ENCODE peak calls at places on chromosome 7, in ten cellular contexts. D, L, V, U, A, B, Z, X, H and W are unnamed samples.

GRCh38 chr7:15555385-15555859 is 6.4 kb downstream of the AGMO start:
- DNase-seq in B (no peak), U (peak), H (no peak), X (peak), L (no peak), V (no peak), Z (no peak), D (no peak), A (no peak), W (no peak)

GRCh38 chr7:1607001-1607400 is 37.2 kb upstream of the PSMG3 start:
- DNase-seq in B (no peak), V (no peak), L (no peak), A (no peak), X (no peak), Z (no peak), U (no peak), D (no peak), H (no peak), W (no peak)

GRCh38 chr7:11847336-11847735 is 15.3 kb upstream of the THSD7A start:
- DNase-seq in A (no peak), D (no peak), H (no peak), V (no peak), L (no peak), B (no peak), Z (no peak), X (no peak), U (no peak), W (no peak)

GRCh38 chr7:130272456-130273080 is 5.9 kb downstream of the CPA2 start:
- DNase-seq in D (no peak), X (peak), U (no peak), V (no peak), L (no peak), B (no peak), A (no peak), H (no peak), Z (no peak), W (no peak)

GRCh38 chr7:92044940-92045339 is 89.3 kb downstream of the CYP51A1 start:
- DNase-seq in L (no peak), X (no peak), A (no peak), U (no peak), D (no peak), B (no peak), V (no peak), H (no peak), Z (no peak), W (no peak)

GRCh38 chr7:150402671-150403321 is 23.7 kb downstream of the ZNF775 start:
- DNase-seq in H (no peak), U (no peak), V (no peak), L (no peak), D (no peak), X (no peak), A (no peak), Z (no peak), B (no peak), W (peak)

GRCh38 chr7:33674804-33675411 is 230.4 kb upstream of the BMPER start:
- DNase-seq in V (no peak), U (no peak), L (no peak), Z (no peak), A (no peak), B (no peak), H (no peak), X (no peak), D (no peak), W (no peak)

GRCh38 chr7:45191361-45191760 is 33.8 kb downstream of the RAMP3 start:
- DNase-seq in H (no peak), U (no peak), B (no peak), L (no peak), X (no peak), V (no peak), Z (no peak), D (no peak), A (no peak), W (no peak)

GRCh38 chr7:128887169-128888038 is 23.1 kb downstream of the KCP start:
- DNase-seq in U (no peak), V (no peak), A (no peak), Z (no peak), L (no peak), X (no peak), H (no peak), B (no peak), D (no peak), W (peak)

GRCh38 chr7:135919071-135919841 is 57.9 kb downstream of the MTPN start:
- DNase-seq in B (no peak), U (no peak), A (no peak), H (no peak), D (no peak), Z (no peak), X (no peak), L (no peak), V (no peak), W (no peak)

GRCh38 chr7:50696810-50697582 is 85.7 kb downstream of the GRB10 start:
- DNase-seq in Z (peak), X (no peak), L (no peak), A (no peak), D (no peak), B (no peak), V (no peak), U (peak), H (no peak), W (no peak)

GRCh38 chr7:137501561-137501960 is 158.0 kb upstream of the PTN start:
- DNase-seq in V (no peak), D (no peak), X (no peak), U (no peak), Z (no peak), A (no peak), B (no peak), L (no peak), H (no peak), W (peak)

GRCh38 chr7:137484326-137484725 is 140.8 kb upstream of the PTN start:
- DNase-seq in B (peak), Z (no peak), A (no peak), L (no peak), V (no peak), H (no peak), D (no peak), X (no peak), U (peak), W (no peak)

GRCh38 chr7:85423209-85423895 is 236.5 kb upstream of the SEMA3D start:
- DNase-seq in U (no peak), B (no peak), H (no peak), D (no peak), Z (no peak), A (no peak), X (no peak), L (no peak), V (no peak), W (peak)

GRCh38 chr7:89200758-89201157 is 405.2 kb upstream of the TEX47 start:
- DNase-seq in L (no peak), V (no peak), Z (no peak), U (no peak), H (no peak), D (no peak), X (no peak), A (no peak), B (peak), W (no peak)

GRCh38 chr7:48366096-48366495 is 194.8 kb downstream of the ABCA13 start:
- DNase-seq in D (no peak), Z (no peak), X (no peak), V (no peak), B (peak), A (no peak), U (no peak), L (no peak), H (no peak), W (no peak)